ENCODE peak calls at places on chromosome 18, in five cellular contexts. T is PC-9, D is WERI-Rb-1, A is fibroblast of lung, P is neuronal stem cell. S is an unnamed sample.

GRCh38 chr18:23718243-23718720 is 29.0 kb downstream of the LAMA3 start:
- DNase-seq in T (no peak), D (no peak), A (peak), P (no peak), S (no peak)

GRCh38 chr18:79367480-79367879 is 28.2 kb upstream of the NFATC1 start:
- DNase-seq in T (no peak), D (no peak), A (no peak), P (no peak), S (no peak)

GRCh38 chr18:35673682-35674081 is 92.1 kb downstream of the GALNT1 start:
- DNase-seq in T (no peak), D (no peak), A (no peak), P (no peak), S (no peak)

GRCh38 chr18:22538463-22538862 is 120.7 kb upstream of the CTAGE1 start:
- DNase-seq in T (no peak), D (no peak), A (no peak), P (no peak), S (no peak)

GRCh38 chr18:8801263-8801901 is 96.0 kb downstream of the MTCL1 start:
- DNase-seq in T (peak), D (no peak), A (peak), P (no peak), S (peak)

GRCh38 chr18:8701546-8702118 is 3.7 kb upstream of the MTCL1 start:
- DNase-seq in T (no peak), D (no peak), A (peak), P (no peak), S (peak)

GRCh38 chr18:26617151-26617554 is 68.8 kb upstream of the KCTD1 start:
- DNase-seq in T (peak), D (no peak), A (peak), P (no peak), S (peak)

GRCh38 chr18:22347624-22348511 is 69.8 kb downstream of the CTAGE1 start:
- DNase-seq in T (no peak), D (no peak), A (peak), P (peak), S (peak)

GRCh38 chr18:53790817-53791216 is 433.7 kb downstream of the MBD2 start:
- DNase-seq in T (no peak), D (no peak), A (peak), P (no peak), S (no peak)

GRCh38 chr18:74294526-74294925 is 2.8 kb upstream of the CYB5A start:
- DNase-seq in T (no peak), D (no peak), A (no peak), P (no peak), S (peak)

GRCh38 chr18:47754311-47755101 is 176.0 kb downstream of the SMAD2 start:
- DNase-seq in T (no peak), D (peak), A (no peak), P (peak), S (peak)

GRCh38 chr18:23752796-23753195 is 63.5 kb downstream of the LAMA3 start:
- DNase-seq in T (no peak), D (no peak), A (no peak), P (no peak), S (peak)

GRCh38 chr18:46073474-46074331 is 1.6 kb upstream of the PSTPIP2 start:
- DNase-seq in T (peak), D (peak), A (peak), P (peak), S (peak)

GRCh38 chr18:26963292-26963691 is 97.8 kb upstream of the AQP4 start:
- DNase-seq in T (no peak), D (no peak), A (no peak), P (no peak), S (peak)

GRCh38 chr18:24019641-24020331 is 5.2 kb downstream of the TTC39C start:
- DNase-seq in T (no peak), D (no peak), A (no peak), P (no peak), S (no peak)

GRCh38 chr18:6279308-6279707 is 135.4 kb downstream of the L3MBTL4 start:
- DNase-seq in T (no peak), D (no peak), A (no peak), P (no peak), S (no peak)

DNA sequence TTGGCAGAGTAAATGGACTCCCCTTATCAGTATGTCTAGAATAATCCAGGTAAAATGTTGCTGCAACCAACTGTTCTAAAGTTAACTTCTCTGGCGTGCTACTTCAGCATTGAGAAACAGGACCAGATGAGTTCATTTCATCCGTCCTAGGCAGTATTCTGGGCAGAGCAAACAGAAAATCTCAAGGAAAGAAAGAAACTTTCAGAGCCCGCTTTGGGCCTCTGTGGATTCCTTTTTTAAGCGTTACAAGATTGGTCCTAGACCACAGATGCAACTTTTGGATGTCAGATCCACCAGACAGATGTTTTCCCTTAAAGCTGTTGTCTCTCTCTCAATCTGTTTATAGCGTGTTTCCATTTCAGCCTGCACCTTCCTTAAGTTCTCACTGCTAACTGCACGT is 75.0 kb downstream of the BCL2 start:
- DNase-seq in T (no peak), D (no peak), A (no peak), P (no peak), S (no peak)
- H3K27ac ChIP-seq in T (no peak), D (no peak), A (no peak), P (no peak), S (no peak)

GRCh38 chr18:31101148-31102019 is 837 bp downstream of the DSC2 start:
- DNase-seq in T (no peak), D (peak), A (peak), P (peak), S (peak)
- H3K4me3 ChIP-seq in T (peak), D (peak), A (peak), P (peak), S (peak)

GRCh38 chr18:57835904-57836303 is 32.8 kb upstream of the ATP8B1 start:
- DNase-seq in T (no peak), D (no peak), A (no peak), P (no peak), S (no peak)

GRCh38 chr18:57834616-57835015 is 31.5 kb upstream of the ATP8B1 start:
- DNase-seq in T (no peak), D (no peak), A (no peak), P (no peak), S (no peak)

GRCh38 chr18:57833441-57834101 is 30.5 kb upstream of the ATP8B1 start:
- DNase-seq in T (peak), D (no peak), A (peak), P (no peak), S (no peak)

GRCh38 chr18:57837917-57838548 is 34.9 kb upstream of the ATP8B1 start:
- DNase-seq in T (no peak), D (no peak), A (no peak), P (no peak), S (no peak)

GRCh38 chr18:57836557-57836956 is 33.4 kb upstream of the ATP8B1 start:
- DNase-seq in T (no peak), D (peak), A (no peak), P (no peak), S (no peak)
- H3K27ac ChIP-seq in T (no peak), D (peak), A (no peak), P (no peak), S (no peak)

GRCh38 chr18:49563130-49563540 is 1.3 kb downstream of the LIPG start:
- DNase-seq in T (peak), D (no peak), A (no peak), P (no peak), S (no peak)

GRCh38 chr18:49562481-49563129 is 748 bp downstream of the LIPG start:
- DNase-seq in T (no peak), D (no peak), A (no peak), P (no peak), S (peak)

GRCh38 chr18:49560277-49561126 is 1.4 kb upstream of the LIPG start:
- DNase-seq in T (no peak), D (no peak), A (no peak), P (no peak), S (peak)

GRCh38 chr18:49561127-49561376 is 805 bp upstream of the LIPG start:
- DNase-seq in T (no peak), D (no peak), A (no peak), P (peak), S (no peak)

GRCh38 chr18:49561377-49562193 is at the start of gene LIPG:
- DNase-seq in T (peak), D (peak), A (peak), P (peak), S (peak)
- H3K4me3 ChIP-seq in T (peak), D (peak), A (peak), P (peak), S (peak)

GRCh38 chr18:40415821-40416220 is 1539.2 kb upstream of the PIK3C3 start:
- DNase-seq in T (no peak), D (no peak), A (no peak), P (no peak), S (no peak)
- H3K27ac ChIP-seq in T (no peak), D (no peak), A (no peak), P (no peak), S (no peak)